ENCODE peak calls at places on chromosomes 4 and X, in ten cellular contexts. Y is lower lobe of right lung, A is HL-60, S is sigmoid colon, K is neural progenitor cell, Q is Peyer's patch, O is mucosa of descending colon, L is OCI-LY7, V is cardiac fibroblast, W is AG09309. D is an unnamed sample.

GRCh38 chr4:52001616-52002015 is 18.5 kb downstream of the LRRC66 start:
- DNase-seq in S (no peak), Y (no peak), W (no peak), O (no peak), V (peak), A (no peak), L (no peak), Q (no peak), K (no peak), D (no peak)

GRCh38 chrX:67624324-67624723 is 80.5 kb downstream of the AR start:
- DNase-seq in A (no peak), W (no peak), L (no peak), S (no peak), V (no peak), Y (no peak), Q (no peak), K (no peak), O (no peak), D (no peak)

GRCh38 chr4:38774181-38774580 is 8.6 kb downstream of the TLR10 start:
- DNase-seq in L (no peak), Q (no peak), W (no peak), O (no peak), V (peak), A (no peak), Y (no peak), S (no peak), K (no peak), D (no peak)

GRCh38 chr4:119664168-119664907 is 35.7 kb upstream of the PDE5A start:
- DNase-seq in S (no peak), V (no peak), Y (no peak), W (no peak), Q (no peak), O (no peak), A (no peak), L (no peak), K (no peak), D (no peak)

GRCh38 chr4:169745291-169745690 is 12.5 kb downstream of the HPF1 start:
- DNase-seq in L (no peak), O (no peak), Q (no peak), S (no peak), A (no peak), K (no peak), Y (no peak), W (peak), V (peak), D (no peak)

GRCh38 chr4:110849461-110849860 is 226.6 kb upstream of the PITX2 start:
- DNase-seq in K (no peak), A (no peak), V (no peak), W (no peak), Y (no peak), L (no peak), Q (no peak), O (no peak), S (no peak), D (no peak)

GRCh38 chr4:108008721-108009120 is 19.0 kb downstream of the HADH start:
- DNase-seq in Y (no peak), O (no peak), K (no peak), A (peak), S (no peak), V (peak), W (no peak), Q (no peak), L (no peak), D (no peak)

GRCh38 chr4:48275247-48275646 is 5.6 kb upstream of the TEC start:
- DNase-seq in A (no peak), Q (no peak), V (peak), S (no peak), K (peak), W (no peak), O (no peak), Y (no peak), L (peak), D (no peak)

GRCh38 chr4:70885174-70885573 is 17.0 kb upstream of the MOB1B start:
- DNase-seq in K (no peak), V (no peak), O (no peak), S (no peak), W (no peak), Q (no peak), L (no peak), Y (no peak), A (no peak), D (no peak)

GRCh38 chr4:17103231-17103630 is 204.8 kb upstream of the LDB2 start:
- DNase-seq in S (no peak), W (peak), L (no peak), A (no peak), K (no peak), Y (no peak), Q (no peak), V (peak), O (no peak), D (no peak)

GRCh38 chr4:118797558-118798142 is 38.3 kb downstream of the SEC24D start:
- DNase-seq in S (no peak), L (no peak), Q (no peak), W (no peak), V (peak), O (no peak), Y (no peak), A (no peak), K (no peak), D (no peak)

GRCh38 chrX:12974217-12974796 is 603 bp upstream of the TMSB4X start:
- DNase-seq in L (peak), Q (peak), S (peak), A (no peak), Y (peak), V (peak), O (peak), W (no peak), K (peak), D (no peak)

DNA sequence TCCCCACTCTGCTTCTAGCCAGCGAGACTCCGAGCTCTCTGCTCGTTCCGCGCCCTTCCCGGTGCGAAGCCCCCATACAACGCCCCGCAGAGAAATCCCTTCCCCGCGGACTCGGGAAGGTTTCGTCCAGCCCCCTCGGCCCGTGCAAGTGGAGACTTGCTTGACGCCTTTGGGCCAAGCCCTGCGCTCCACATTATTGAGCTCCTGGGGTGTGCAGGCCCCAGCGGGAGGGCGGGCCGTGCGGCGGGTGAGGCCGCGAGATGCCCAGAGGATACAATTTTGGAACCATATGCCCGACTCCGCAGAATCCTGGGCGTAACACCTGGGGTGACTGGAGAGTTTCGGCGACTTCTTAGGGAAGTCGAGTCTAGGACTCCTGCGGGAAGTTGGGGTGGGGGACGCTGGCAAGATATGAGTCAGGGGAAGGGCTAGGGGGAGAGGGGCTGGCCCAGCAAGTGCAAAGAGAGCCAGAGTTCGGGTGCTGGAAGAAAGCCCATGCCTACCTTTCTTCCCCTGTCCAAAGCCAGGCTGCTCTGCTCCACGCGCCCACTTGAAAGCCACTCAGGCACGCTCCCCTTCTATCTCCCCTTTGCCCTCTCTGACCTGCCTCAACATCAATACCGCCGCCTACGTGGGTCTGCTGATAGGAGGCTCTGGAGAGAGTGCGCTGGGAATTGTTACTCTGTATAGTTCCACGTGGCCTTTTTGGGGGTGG is 1.1 kb upstream of the ELF4 start:
- DNase-seq in V (no peak), A (no peak), Q (no peak), W (no peak), L (no peak), Y (no peak), S (no peak), O (peak), K (no peak), D (no peak)
- H3K4me3 ChIP-seq in V (peak), A (peak), Q (peak), W (peak), L (peak), Y (peak), S (no peak), O (no peak), K (no peak), D (peak)

GRCh38 chrX:2500091-2500680 is 590 bp downstream of the DHRSX start:
- DNase-seq in S (no peak), K (peak), L (peak), Q (peak), A (no peak), V (peak), W (no peak), O (no peak), Y (peak), D (peak)
- TF ChIP-seq CTCF in S (no peak), K (peak), L (peak), Q (no peak), A (no peak), V (no peak), W (no peak), O (no peak), Y (no peak), D (peak)

GRCh38 chrX:110944793-110945466 is 149.3 kb upstream of the CHRDL1 start:
- DNase-seq in K (peak), Y (no peak), V (no peak), W (no peak), Q (no peak), S (no peak), O (no peak), A (no peak), L (no peak), D (no peak)
- H3K4me3 ChIP-seq in K (peak), Y (no peak), V (no peak), W (no peak), Q (no peak), S (no peak), O (no peak), A (no peak), L (no peak), D (no peak)

GRCh38 chrX:136166221-136166855 is 19.0 kb downstream of the FHL1 start:
- DNase-seq in K (peak), Y (no peak), A (no peak), S (peak), Q (no peak), W (peak), L (peak), V (peak), O (no peak), D (no peak)

GRCh38 chrX:136168929-136169735 is 21.8 kb downstream of the FHL1 start:
- DNase-seq in A (no peak), L (no peak), O (no peak), K (peak), Q (no peak), S (peak), W (peak), Y (no peak), V (peak), D (peak)

GRCh38 chrX:136171420-136171819 is 24.1 kb downstream of the FHL1 start:
- DNase-seq in Y (no peak), V (no peak), O (no peak), S (no peak), L (no peak), K (no peak), W (no peak), Q (no peak), A (no peak), D (no peak)

GRCh38 chrX:136170109-136170800 is 22.9 kb downstream of the FHL1 start:
- DNase-seq in S (peak), V (peak), L (no peak), K (no peak), A (no peak), O (no peak), Y (no peak), W (no peak), Q (no peak), D (no peak)
- TF ChIP-seq CTCF in S (no peak), V (peak), L (no peak), K (no peak), A (no peak), O (no peak), Y (peak), W (peak), Q (no peak), D (peak)

GRCh38 chr4:165520071-165520470 is 141.3 kb downstream of the CPE start:
- DNase-seq in A (no peak), Y (no peak), S (no peak), V (no peak), W (no peak), K (no peak), O (no peak), Q (no peak), L (no peak), D (no peak)
- H3K4me3 ChIP-seq in A (no peak), Y (no peak), S (no peak), V (no peak), W (no peak), K (no peak), O (no peak), Q (no peak), L (no peak), D (no peak)

GRCh38 chrX:115892056-115892708 is 278.4 kb upstream of the AGTR2 start:
- DNase-seq in S (no peak), O (no peak), V (no peak), A (no peak), K (no peak), Q (no peak), W (no peak), L (no peak), Y (no peak), D (no peak)

GRCh38 chrX:115894087-115894486 is 276.5 kb upstream of the AGTR2 start:
- DNase-seq in A (no peak), V (peak), W (peak), L (no peak), O (no peak), Q (no peak), K (peak), Y (no peak), S (no peak), D (no peak)

GRCh38 chrX:115892787-115893671 is 277.5 kb upstream of the AGTR2 start:
- DNase-seq in Y (no peak), L (no peak), S (peak), Q (peak), O (peak), W (peak), K (peak), V (peak), A (no peak), D (peak)

GRCh38 chrX:115889121-115889890 is 281.2 kb upstream of the AGTR2 start:
- DNase-seq in S (peak), A (no peak), V (no peak), K (no peak), L (no peak), W (no peak), Q (no peak), O (peak), Y (no peak), D (no peak)
- TF ChIP-seq CTCF in S (no peak), A (no peak), V (no peak), K (no peak), L (no peak), W (no peak), Q (no peak), O (no peak), Y (no peak), D (no peak)

GRCh38 chr4:185219551-185220344 is 10.3 kb downstream of the SNX25 start:
- DNase-seq in L (peak), A (no peak), V (peak), Y (no peak), Q (peak), W (peak), S (peak), O (no peak), K (no peak), D (no peak)
- H3K4me3 ChIP-seq in L (peak), A (no peak), V (no peak), Y (no peak), Q (no peak), W (no peak), S (no peak), O (no peak), K (no peak), D (no peak)

DNA sequence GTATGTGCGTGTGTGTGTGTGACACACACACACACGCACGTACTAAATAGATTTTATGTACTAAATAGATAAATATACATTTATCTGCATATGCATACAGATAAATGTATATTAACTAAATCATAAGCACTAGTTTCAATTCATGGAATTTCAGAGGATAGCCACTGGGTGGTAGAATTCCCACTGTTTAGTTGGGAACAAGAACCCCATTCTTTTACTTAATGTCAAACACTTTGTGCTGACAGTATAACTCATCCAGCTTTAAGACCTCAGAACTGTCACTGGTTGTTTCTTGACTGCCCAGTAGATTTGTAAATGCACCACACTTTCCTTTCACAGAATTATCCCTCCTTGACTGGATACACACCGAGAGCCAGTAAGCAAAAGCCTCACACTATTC is 32.5 kb downstream of the PPARGC1A start:
- DNase-seq in A (no peak), Y (no peak), O (no peak), W (peak), L (no peak), Q (no peak), S (no peak), V (peak), K (no peak), D (no peak)
- TF ChIP-seq CTCF in A (no peak), Y (no peak), O (peak), W (peak), L (no peak), Q (no peak), S (no peak), V (no peak), K (peak), D (peak)

GRCh38 chr4:7649741-7650531 is 215.2 kb upstream of the PSAPL1 start:
- DNase-seq in L (peak), A (peak), W (peak), Q (peak), K (no peak), V (peak), S (peak), O (peak), Y (peak), D (no peak)
- H3K4me3 ChIP-seq in L (peak), A (no peak), W (no peak), Q (no peak), K (no peak), V (no peak), S (no peak), O (no peak), Y (no peak), D (no peak)